ENCODE peak calls at places on chromosomes 3 and 15, in five cellular contexts. H, X, Q, I and G are unnamed samples.

GRCh38 chr3:20480771-20481170 is 294.8 kb upstream of the SGO1 start:
- DNase-seq in H (no peak), Q (no peak), X (no peak), I (no peak), G (no peak)

GRCh38 chr3:133759740-133760069 is 13.5 kb downstream of the TF start:
- DNase-seq in H (no peak), I (no peak), X (no peak), Q (no peak), G (no peak)

GRCh38 chr3:125186800-125187598 is 25.5 kb downstream of the SLC12A8 start:
- DNase-seq in I (no peak), X (no peak), H (no peak), Q (no peak), G (no peak)

GRCh38 chr3:171415070-171415469 is 45.1 kb downstream of the TNIK start:
- DNase-seq in H (no peak), I (no peak), X (no peak), Q (no peak), G (no peak)

GRCh38 chr3:45426161-45426560 is 37.8 kb downstream of the LARS2 start:
- DNase-seq in Q (no peak), I (no peak), H (no peak), X (no peak), G (no peak)

GRCh38 chr3:100436951-100437350 is 35.6 kb downstream of the LNP1 start:
- DNase-seq in H (no peak), Q (no peak), X (no peak), I (no peak), G (no peak)

GRCh38 chr3:185070491-185071335 is 82.1 kb downstream of the C3orf70 start:
- DNase-seq in X (no peak), I (no peak), H (peak), Q (no peak), G (no peak)

GRCh38 chr15:90465140-90465929 is 64.4 kb upstream of the CRTC3 start:
- DNase-seq in Q (no peak), X (no peak), H (no peak), I (no peak), G (no peak)

GRCh38 chr3:70086336-70086735 is 86.8 kb downstream of the SAMMSON start:
- DNase-seq in H (no peak), I (no peak), X (no peak), Q (no peak), G (no peak)

GRCh38 chr3:84977021-84977420 is 18.2 kb downstream of the CADM2 start:
- DNase-seq in Q (no peak), H (no peak), I (no peak), X (no peak), G (no peak)

GRCh38 chr15:22960126-22960525 is 20.0 kb downstream of the CYFIP1 start:
- DNase-seq in Q (no peak), I (no peak), H (no peak), X (no peak), G (no peak)

GRCh38 chr3:64971584-64971983 is 283.8 kb upstream of the ADAMTS9 start:
- DNase-seq in H (no peak), X (no peak), Q (no peak), I (no peak), G (no peak)

GRCh38 chr3:177626014-177626413 is 428.7 kb upstream of the TBL1XR1 start:
- DNase-seq in X (no peak), I (no peak), Q (no peak), H (no peak), G (no peak)

GRCh38 chr15:51097553-51098330 is 3.0 kb upstream of the TNFAIP8L3 start:
- DNase-seq in H (no peak), Q (no peak), X (no peak), I (no peak), G (no peak)

GRCh38 chr15:85313339-85313738 is 67.1 kb upstream of the AKAP13 start:
- DNase-seq in I (no peak), X (no peak), H (no peak), Q (no peak), G (no peak)